ENCODE peak calls at places on chromosomes 4 and X, in four cellular contexts. W, E, L and Y are unnamed samples.
A peak's percentile ranks its signal among the peaks of the same experiment; 100 is the strongest.

GRCh38 chr4:517806-518070 is 18.7 kb downstream of the PIGG start:
- DNase-seq in W (no peak), E (no peak), L (no peak), Y (no peak)

GRCh38 chr4:52402582-52402981 is 256.5 kb downstream of the USP46 start:
- DNase-seq in W (no peak), E (no peak), L (no peak), Y (no peak)

GRCh38 chrX:13688772-13689518 is at the start of gene RAB9A:
- DNase-seq in E (peak; percentile 76), L (peak; percentile 95), W (peak; percentile 66), Y (peak; percentile 94)

GRCh38 chrX:71976753-71977152 is 66.1 kb downstream of the NHSL2 start:
- DNase-seq in E (no peak), L (no peak), W (no peak), Y (no peak)

GRCh38 chr4:106264331-106264728 is 51.7 kb downstream of the TBCK start:
- DNase-seq in E (no peak), W (no peak), L (no peak), Y (no peak)

GRCh38 chrX:150085881-150086280 is 147.6 kb upstream of the EOLA2 start:
- DNase-seq in W (peak; percentile 45), L (no peak), E (peak; percentile 59), Y (no peak)

GRCh38 chrX:150032742-150033141 is 94.5 kb upstream of the EOLA2 start:
- DNase-seq in W (peak; percentile 65), E (peak; percentile 87), L (no peak), Y (no peak)

GRCh38 chrX:136780738-136781137 is at the start of gene ARHGEF6:
- DNase-seq in L (no peak), E (peak; percentile 21), W (peak; percentile 8), Y (no peak)

GRCh38 chrX:50211510-50211909 is 6.9 kb downstream of the CCNB3 start:
- DNase-seq in W (peak; percentile 2), L (no peak), E (peak; percentile 22), Y (no peak)
- TF ChIP-seq CTCF in W (peak; percentile 35), L (peak; percentile 13), E (peak; percentile 37), Y (no peak)

DNA sequence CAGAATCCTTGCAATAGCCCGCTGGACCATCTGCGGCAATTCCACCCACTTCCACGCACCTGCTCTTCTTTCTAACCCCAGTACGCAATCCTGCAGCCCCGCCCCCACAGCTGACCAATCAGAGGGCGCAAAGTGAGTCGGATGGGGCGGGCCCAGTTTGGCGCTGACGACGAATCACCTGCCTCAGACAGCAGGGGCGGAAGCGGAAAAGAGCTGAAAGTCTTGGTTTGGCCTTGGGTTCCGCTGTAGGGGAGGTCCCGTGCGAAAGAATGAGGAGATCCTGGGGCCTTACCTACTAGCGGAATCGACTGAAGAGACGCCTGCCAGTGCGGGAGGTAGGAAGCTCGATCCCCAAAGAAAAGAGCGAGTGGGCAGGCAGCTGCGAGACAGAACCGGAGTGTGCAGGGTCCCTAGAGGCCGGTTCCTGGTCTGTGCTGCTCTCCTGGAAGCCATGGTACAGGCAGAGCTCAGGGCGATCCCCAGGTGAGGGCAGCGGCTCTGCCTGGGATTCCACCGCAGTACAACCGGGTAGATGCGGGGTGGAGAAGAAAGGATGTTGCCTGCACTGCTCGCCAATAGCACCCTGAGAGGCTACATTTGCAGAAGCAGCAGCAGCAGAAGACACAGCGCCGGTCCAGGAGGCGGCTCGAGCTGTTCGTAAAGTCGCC is at the start of gene TMEM184C:
- DNase-seq in L (peak; percentile 97), E (peak; percentile 95), W (peak; percentile 91), Y (peak; percentile 98)
- TF ChIP-seq CTCF in L (no peak), E (no peak), W (peak; percentile 18), Y (no peak)

DNA sequence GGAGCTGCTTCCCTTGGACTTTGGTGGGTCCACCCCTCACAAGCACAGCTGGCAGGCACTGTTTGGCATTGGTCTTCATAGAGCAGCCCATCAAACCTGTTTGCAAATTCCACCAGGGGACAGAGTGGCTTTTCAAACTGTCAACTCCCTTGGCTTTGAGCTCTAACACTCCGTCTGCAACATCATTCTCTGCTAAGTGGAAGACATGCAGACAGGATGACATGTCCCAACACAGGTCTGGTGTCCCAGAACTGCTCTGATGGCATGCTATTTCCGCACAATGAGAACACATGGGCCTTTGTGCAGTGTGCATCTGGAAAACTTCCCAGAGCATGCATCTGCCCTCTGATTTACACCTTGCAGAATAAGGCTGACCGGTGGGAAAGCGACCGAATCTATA is 212.7 kb upstream of the GYPA start:
- DNase-seq in E (no peak), L (no peak), W (no peak), Y (no peak)
- TF ChIP-seq CTCF in E (no peak), L (no peak), W (no peak), Y (no peak)

GRCh38 chr4:122798917-122799316 is 27.7 kb upstream of the FGF2 start:
- DNase-seq in E (no peak), L (no peak), W (no peak), Y (no peak)

GRCh38 chr4:122797405-122798094 is 29.1 kb upstream of the FGF2 start:
- DNase-seq in E (no peak), W (no peak), L (no peak), Y (no peak)

GRCh38 chr4:122793811-122794210 is 32.8 kb upstream of the FGF2 start:
- DNase-seq in W (no peak), L (no peak), E (no peak), Y (no peak)

GRCh38 chr4:122796801-122797404 is 29.7 kb upstream of the FGF2 start:
- DNase-seq in E (no peak), L (no peak), W (peak; percentile 29), Y (no peak)

GRCh38 chr4:122798101-122798500 is 28.5 kb upstream of the FGF2 start:
- DNase-seq in L (no peak), W (peak; percentile 98), E (no peak), Y (peak; percentile 90)
- TF ChIP-seq CTCF in L (no peak), W (peak; percentile 30), E (no peak), Y (peak; percentile 33)

GRCh38 chr4:172099376-172099775 is 286.2 kb downstream of the GALNTL6 start:
- DNase-seq in L (no peak), E (no peak), W (no peak), Y (no peak)

GRCh38 chr4:172095161-172095560 is 282.0 kb downstream of the GALNTL6 start:
- DNase-seq in W (no peak), L (no peak), E (no peak), Y (no peak)

DNA sequence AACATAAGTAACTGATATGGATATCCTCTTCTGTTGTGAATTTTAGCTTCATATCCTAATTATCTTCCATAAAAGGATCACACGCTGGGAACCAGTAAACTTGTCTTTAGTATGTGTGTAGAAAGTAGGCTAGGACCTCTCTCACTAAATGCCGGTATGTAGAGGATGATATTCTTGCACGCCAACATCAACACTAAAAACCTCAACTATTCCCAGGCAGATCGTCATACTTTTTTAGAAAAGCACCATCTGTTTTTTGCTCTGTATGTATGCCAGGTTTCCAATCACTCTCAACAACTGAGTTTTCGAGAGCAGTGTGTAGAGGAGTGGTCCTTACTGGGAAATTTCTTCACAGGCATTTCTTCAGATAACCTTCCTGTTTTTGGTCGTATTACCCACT is 283.6 kb downstream of the GALNTL6 start:
- DNase-seq in L (no peak), E (no peak), W (no peak), Y (no peak)
- TF ChIP-seq CTCF in L (no peak), E (no peak), W (no peak), Y (no peak)

GRCh38 chrX:103845165-103845653 is 13.2 kb upstream of the RAB9B start:
- DNase-seq in W (peak; percentile 88), L (peak; percentile 76), E (peak; percentile 80), Y (peak; percentile 85)
- TF ChIP-seq CTCF in W (peak; percentile 74), L (peak; percentile 57), E (peak; percentile 84), Y (peak; percentile 77)

GRCh38 chr4:41200486-41201017 is 13.8 kb downstream of the APBB2 start:
- DNase-seq in E (no peak), L (no peak), W (no peak), Y (no peak)
- TF ChIP-seq CTCF in E (no peak), L (no peak), W (no peak), Y (no peak)